ENCODE peak calls at places on chromosome 2, in five cellular contexts. A is HepG2, K is transverse colon, W is prostate gland, R is K562. E is an unnamed sample. For H3K36me3, the result is how much of the 10 kb centered on the place peaks cover.

GRCh38 chr2:128781166-128781887 is 462.7 kb upstream of the HS6ST1 start:
- DNase-seq in A (no peak), K (no peak), W (no peak), R (no peak), E (peak)

GRCh38 chr2:11658623-11659475 is 11.1 kb downstream of the NTSR2 start:
- DNase-seq in A (no peak), K (no peak), W (no peak), R (no peak), E (peak)

GRCh38 chr2:233032551-233033320 is at the start of gene NEU2:
- DNase-seq in A (no peak), K (no peak), W (no peak), R (no peak), E (peak)

GRCh38 chr2:231317579-231317978 is 77.9 kb upstream of the B3GNT7 start:
- DNase-seq in A (no peak), K (no peak), W (no peak), R (no peak), E (no peak)

GRCh38 chr2:57848723-57849122 is 197.9 kb upstream of the VRK2 start:
- DNase-seq in A (no peak), K (no peak), W (no peak), R (no peak), E (peak)

GRCh38 chr2:49251766-49252165 is 97.5 kb upstream of the FSHR start:
- DNase-seq in A (no peak), K (no peak), W (no peak), R (no peak), E (no peak)

GRCh38 chr2:232501331-232501771 is 13.7 kb upstream of the ECEL1 start:
- DNase-seq in A (no peak), K (no peak), W (no peak), R (no peak), E (no peak)

GRCh38 chr2:1746174-1747064 is 2.1 kb upstream of the PXDN start:
- DNase-seq in A (no peak), K (no peak), W (no peak), R (no peak), E (peak)

GRCh38 chr2:44490726-44491125 is 129.0 kb downstream of the CAMKMT start:
- DNase-seq in A (no peak), K (no peak), W (no peak), R (no peak), E (no peak)

GRCh38 chr2:148167855-148168254 is 147.0 kb downstream of the MBD5 start:
- DNase-seq in A (no peak), K (no peak), W (no peak), R (no peak), E (no peak)

GRCh38 chr2:17813015-17813741 is 3.1 kb upstream of the MSGN1 start:
- DNase-seq in A (no peak), K (no peak), W (peak), R (no peak), E (no peak)

GRCh38 chr2:239114119-239114581 is 266.3 kb downstream of the TWIST2 start:
- DNase-seq in A (no peak), K (no peak), W (no peak), R (no peak), E (no peak)

GRCh38 chr2:118834901-118835738 is 12.3 kb downstream of the EN1 start:
- DNase-seq in A (no peak), K (no peak), W (no peak), R (no peak), E (peak)

DNA sequence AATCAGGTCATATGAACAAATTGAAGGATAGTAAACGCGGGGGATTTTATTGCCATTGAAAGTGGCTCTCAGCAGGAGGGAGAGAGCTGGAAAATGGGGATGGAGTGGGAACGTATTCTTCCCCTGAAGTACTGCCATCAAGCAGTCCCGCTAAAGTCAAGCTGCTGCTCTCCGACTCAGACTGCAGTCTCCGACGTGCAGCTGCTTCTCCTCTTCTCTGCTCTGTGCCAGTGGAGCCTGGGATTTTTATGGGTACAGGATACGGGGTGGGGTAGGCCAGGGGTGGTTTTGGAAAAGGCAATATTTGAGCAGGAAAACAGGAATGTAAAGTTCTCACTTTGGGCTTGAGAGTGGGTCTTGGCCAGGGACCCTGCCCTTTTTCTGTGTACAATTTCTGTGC is 33.0 kb downstream of the KCTD18 start:
- DNase-seq in A (no peak), K (no peak), W (no peak), R (no peak), E (no peak)
- H3K36me3 ChIP-seq in A (half or more), K (under half), W (under half), R (under half), E (under half)

DNA sequence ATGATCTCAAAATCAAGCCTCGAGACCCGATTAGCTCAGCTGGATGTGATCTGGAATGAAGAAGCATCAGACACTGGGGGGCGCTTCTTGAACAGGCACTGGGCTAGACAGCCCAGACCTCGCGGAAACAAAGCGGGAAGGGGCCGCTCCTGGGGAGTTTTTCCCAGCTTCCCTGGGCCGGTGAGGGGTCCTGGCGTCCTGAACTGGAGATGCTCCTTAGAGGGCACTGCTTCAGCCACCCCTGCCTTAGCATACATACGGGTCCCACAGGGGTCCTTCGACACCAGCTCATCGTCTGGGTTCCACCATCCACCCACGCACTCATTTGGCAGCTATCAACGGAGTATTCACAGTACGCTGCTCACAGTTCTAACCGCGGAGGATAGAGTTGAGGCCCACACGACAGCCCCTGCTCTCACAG is 146.7 kb downstream of the TSN start:
- DNase-seq in A (no peak), K (no peak), W (no peak), R (peak), E (no peak)
- TF ChIP-seq POLR2A in A (no peak), K (no peak), W (no peak), R (no peak), E (no peak)

GRCh38 chr2:183038341-183039300 is at the start of gene NCKAP1:
- DNase-seq in A (peak), K (peak), W (peak), R (peak), E (peak)
- TF ChIP-seq POLR2AphosphoS5 in A (no peak), K (peak), W (no peak), R (peak), E (peak)

GRCh38 chr2:15631883-15632282 is 40.2 kb downstream of the DDX1 start:
- DNase-seq in A (no peak), K (no peak), W (no peak), R (no peak), E (no peak)
- H3K36me3 ChIP-seq in A (half or more), K (half or more), W (under half), R (half or more), E (under half)

GRCh38 chr2:30147715-30148611 is 1.2 kb downstream of the YPEL5 start:
- DNase-seq in A (peak), K (peak), W (peak), R (peak), E (peak)
- TF ChIP-seq POLR2A in A (peak), K (peak), W (peak), R (peak), E (peak)

GRCh38 chr2:215696998-215697397 is 261.1 kb upstream of the FN1 start:
- DNase-seq in A (no peak), K (no peak), W (no peak), R (no peak), E (no peak)

GRCh38 chr2:215699018-215699417 is 263.1 kb upstream of the FN1 start:
- DNase-seq in A (no peak), K (no peak), W (no peak), R (no peak), E (no peak)

GRCh38 chr2:215697496-215697895 is 261.6 kb upstream of the FN1 start:
- DNase-seq in A (no peak), K (no peak), W (no peak), R (no peak), E (no peak)

GRCh38 chr2:215699698-215700407 is 264.0 kb upstream of the FN1 start:
- DNase-seq in A (no peak), K (no peak), W (no peak), R (no peak), E (no peak)

DNA sequence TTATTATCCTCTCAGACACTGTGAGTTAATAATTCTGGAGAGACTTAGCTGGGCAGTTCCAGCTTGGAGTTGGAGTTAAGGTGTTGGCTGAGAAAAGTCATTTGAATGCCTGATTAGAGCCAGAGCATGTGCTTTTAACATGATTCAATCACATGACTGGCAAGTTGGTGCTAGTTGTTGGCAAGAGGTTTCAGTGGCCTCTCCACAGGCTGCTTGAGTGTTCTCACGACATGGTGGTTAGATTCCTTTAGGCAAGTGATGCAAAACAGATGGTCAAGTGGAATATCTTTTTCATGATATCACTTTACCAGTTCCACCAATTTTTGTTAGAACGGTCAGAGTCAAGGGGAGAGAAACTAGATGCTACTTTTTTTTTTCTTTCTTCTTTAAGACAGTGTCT is 262.7 kb upstream of the FN1 start:
- DNase-seq in A (no peak), K (no peak), W (no peak), R (no peak), E (no peak)
- TF ChIP-seq POLR2AphosphoS5 in A (no peak), K (no peak), W (no peak), R (no peak), E (no peak)

DNA sequence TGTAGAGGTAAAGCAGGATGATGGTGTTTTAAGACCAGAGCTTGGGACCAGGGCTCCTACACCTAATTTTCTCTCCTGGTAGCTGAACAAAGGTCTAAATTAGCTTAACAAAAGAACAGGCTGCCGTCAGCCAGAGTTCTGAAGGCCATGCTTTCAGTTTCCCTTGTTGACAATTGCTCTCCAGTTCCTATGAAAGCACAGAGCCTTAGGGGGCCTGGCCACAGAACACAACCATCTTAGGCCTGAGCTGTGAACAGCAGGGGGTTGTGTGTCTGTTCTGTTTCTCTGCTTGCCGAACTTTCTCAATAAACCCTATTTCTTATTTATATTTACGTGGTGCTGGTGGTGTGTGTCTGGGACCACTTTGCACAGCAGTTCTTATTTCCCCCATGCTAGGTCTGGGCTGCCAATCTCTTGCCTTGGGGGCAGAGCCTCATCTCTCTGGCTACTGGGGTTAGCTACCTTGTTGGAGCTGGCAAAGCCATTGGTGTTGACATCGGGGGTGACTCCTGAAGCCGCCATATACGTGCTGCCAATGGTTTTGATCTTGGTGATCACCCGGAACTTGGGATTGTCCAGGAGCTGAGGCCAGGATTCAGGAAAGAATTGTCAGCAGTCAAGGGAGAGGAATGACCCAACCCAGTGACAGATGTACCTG is 29.0 kb downstream of the CENPO start:
- DNase-seq in A (no peak), K (no peak), W (no peak), R (no peak), E (no peak)
- H3K36me3 ChIP-seq in A (under half), K (under half), W (under half), R (half or more), E (under half)

GRCh38 chr2:217098435-217098834 is 238.6 kb upstream of the TNP1 start:
- DNase-seq in A (no peak), K (no peak), W (no peak), R (no peak), E (no peak)
- TF ChIP-seq POLR2A in A (no peak), K (no peak), W (no peak), R (no peak), E (no peak)

E was measured in spleen.